ENCODE peak calls at places on chromosomes 2 and 18, in seven cellular contexts. A is mesothelial cell of epicardium; I is naive thymus-derived CD8-positive, alpha-beta T cell; G is NCI-H446 treated with DMSO at 0.1 percent for 48 hours; H is C1 segment of cervical spinal cord; O is activated gamma-delta T cell; J is astrocyte of the spinal cord. R is an unnamed sample.

GRCh38 chr18:12904012-12904516 is 20.0 kb upstream of the PTPN2 start:
- DNase-seq in A (no peak), I (no peak), G (no peak), H (no peak), O (no peak), J (no peak), R (peak)

GRCh38 chr2:503288-503999 is 173.8 kb downstream of the TMEM18 start:
- DNase-seq in A (no peak), I (no peak), G (no peak), H (no peak), O (no peak), J (no peak), R (peak)

GRCh38 chr2:173654896-173655265 is 300.2 kb downstream of the CDCA7 start:
- DNase-seq in A (no peak), I (no peak), G (no peak), H (no peak), O (no peak), J (no peak), R (no peak)

GRCh38 chr2:71043531-71044407 is 24.7 kb upstream of the NAGK start:
- DNase-seq in A (no peak), I (no peak), G (no peak), H (no peak), O (no peak), J (no peak), R (peak)

GRCh38 chr2:134225173-134225572 is 28.7 kb upstream of the MGAT5 start:
- DNase-seq in A (no peak), I (no peak), G (no peak), H (no peak), O (no peak), J (no peak), R (no peak)

GRCh38 chr2:177641321-177641720 is 248.7 kb downstream of the AGPS start:
- DNase-seq in A (no peak), I (no peak), G (peak), H (no peak), O (no peak), J (no peak), R (no peak)

GRCh38 chr2:120468136-120468535 is 122.2 kb downstream of the INHBB start:
- DNase-seq in A (no peak), I (no peak), G (no peak), H (no peak), O (no peak), J (no peak), R (no peak)

GRCh38 chr2:223815186-223815883 is 22.0 kb downstream of the AP1S3 start:
- DNase-seq in A (no peak), I (no peak), G (peak), H (no peak), O (no peak), J (peak), R (no peak)

GRCh38 chr2:119421304-119421703 is 10.3 kb upstream of the TMEM37 start:
- DNase-seq in A (no peak), I (no peak), G (no peak), H (no peak), O (no peak), J (no peak), R (no peak)

R was measured in upper lobe of left lung.